ENCODE peak calls at places on chromosomes 3 and 15, in eight cellular contexts. E is Daoy; Z is HTR-8/SVneo; L is activated T-helper 1 cell treated with anti-CD3 and anti-CD28 coated beads, Interleukin-12 subunit alpha, Interleukin-12 subunit beta, Interleukin-2, Interleukin-4 antibody, amounts not matched to agents 30 ng/mL and 10 ng/mL and 1 ng/mL, durations not matched to agents 14 hours and 24 hours and 36 hours; C is stimulated activated CD8-positive, alpha-beta memory T cell treated with anti-CD3 and anti-CD28 coated beads, Interleukin-4, amount 100 ng/mL, for 24 hours; B is kidney epithelial cell; Q is BJ; P is sciatic nerve. I is an unnamed sample.

GRCh38 chr3:138463724-138464489 is 29.5 kb downstream of the ESYT3 start:
- DNase-seq in Z (no peak), Q (no peak), L (no peak), B (no peak), E (no peak), P (no peak), C (no peak), I (no peak)

GRCh38 chr3:53803816-53804545 is 42.2 kb downstream of the CHDH start:
- DNase-seq in Z (no peak), L (no peak), B (no peak), C (no peak), P (peak; percentile 42), E (no peak), Q (no peak), I (no peak)

GRCh38 chr15:51302480-51302879 is 35.9 kb downstream of the CYP19A1 start:
- DNase-seq in L (no peak), Q (no peak), Z (no peak), C (no peak), B (no peak), P (no peak), E (no peak), I (no peak)

GRCh38 chr3:165459111-165459510 is 262.9 kb upstream of the SLITRK3 start:
- DNase-seq in C (no peak), Q (no peak), L (no peak), P (no peak), B (no peak), Z (no peak), E (no peak), I (no peak)

GRCh38 chr3:76131396-76132153 is 346.2 kb upstream of the ZNF717 start:
- DNase-seq in Q (no peak), B (no peak), L (no peak), P (no peak), E (no peak), Z (peak; percentile 48), C (no peak), I (no peak)

GRCh38 chr3:61250784-61251173 is 473 bp downstream of the FHIT start:
- DNase-seq in C (no peak), P (peak; percentile 70), E (peak; percentile 15), B (no peak), L (no peak), Z (no peak), Q (no peak), I (no peak)

GRCh38 chr15:39589193-39589814 is 8.4 kb downstream of the THBS1 start:
- DNase-seq in Z (no peak), E (no peak), Q (no peak), C (no peak), L (no peak), P (no peak), B (no peak), I (no peak)

GRCh38 chr3:61864886-61865285 is 303.5 kb downstream of the PTPRG start:
- DNase-seq in Q (no peak), B (peak; percentile 18), E (no peak), C (no peak), L (no peak), Z (no peak), P (no peak), I (no peak)

GRCh38 chr3:50238549-50239026 is 2.6 kb downstream of the GNAI2 start:
- DNase-seq in B (no peak), Z (no peak), C (no peak), L (no peak), Q (no peak), P (peak; percentile 87), E (peak; percentile 46), I (no peak)

GRCh38 chr3:155425351-155425750 is 131.9 kb upstream of the STRIT1 start:
- DNase-seq in L (no peak), B (no peak), Q (no peak), P (no peak), C (no peak), E (no peak), Z (no peak), I (no peak)

GRCh38 chr3:99023590-99024192 is 122.2 kb upstream of the DCBLD2 start:
- DNase-seq in P (no peak), B (no peak), Z (peak; percentile 38), L (no peak), Q (peak; percentile 4), C (no peak), E (peak; percentile 21), I (no peak)

GRCh38 chr15:70465812-70466211 is 297.5 kb downstream of the UACA start:
- DNase-seq in E (no peak), Q (no peak), B (no peak), C (no peak), Z (no peak), L (no peak), P (no peak), I (no peak)

GRCh38 chr3:94101860-94102259 is 39.0 kb downstream of the NSUN3 start:
- DNase-seq in P (no peak), L (no peak), Z (peak; percentile 2), Q (no peak), E (no peak), C (no peak), B (no peak), I (no peak)

GRCh38 chr3:122003596-122003995 is 18.5 kb downstream of the ILDR1 start:
- DNase-seq in Z (no peak), L (no peak), Q (no peak), P (no peak), C (no peak), B (no peak), E (no peak), I (no peak)

GRCh38 chr3:42473083-42473932 is 29.1 kb upstream of the VIPR1 start:
- DNase-seq in L (no peak), Q (no peak), C (no peak), B (no peak), P (no peak), E (peak; percentile 82), Z (no peak), I (no peak)

GRCh38 chr3:129461022-129461421 is 21.0 kb downstream of the IFT122 start:
- DNase-seq in B (no peak), C (no peak), Z (no peak), P (no peak), L (no peak), Q (peak; percentile 28), E (peak; percentile 23), I (no peak)

GRCh38 chr3:179046497-179047353 is 24.9 kb downstream of the ZMAT3 start:
- DNase-seq in Q (no peak), E (peak; percentile 30), Z (no peak), L (no peak), C (no peak), B (no peak), P (no peak), I (no peak)

GRCh38 chr3:137035631-137036030 is 77.8 kb downstream of the IL20RB start:
- DNase-seq in E (peak; percentile 35), C (no peak), B (no peak), Q (no peak), P (no peak), L (no peak), Z (no peak), I (no peak)

GRCh38 chr15:98896802-98897732 is 110.5 kb downstream of the PGPEP1L start:
- DNase-seq in L (no peak), B (peak; percentile 99), Z (peak; percentile 80), Q (peak; percentile 100), C (no peak), E (peak; percentile 96), P (no peak), I (no peak)

GRCh38 chr3:157713101-157713500 is 209.9 kb upstream of the VEPH1 start:
- DNase-seq in Z (no peak), E (no peak), C (no peak), L (no peak), B (no peak), Q (no peak), P (no peak), I (no peak)

GRCh38 chr15:48060396-48060795 is 60.4 kb upstream of the SLC24A5 start:
- DNase-seq in B (no peak), Z (no peak), E (no peak), P (no peak), Q (no peak), L (no peak), C (no peak), I (no peak)

GRCh38 chr3:194156095-194156494 is 20.1 kb downstream of the HES1 start:
- DNase-seq in Z (no peak), C (no peak), P (no peak), B (no peak), Q (no peak), L (no peak), E (no peak), I (no peak)

GRCh38 chr3:48047841-48048456 is 31.7 kb upstream of the MAP4 start:
- DNase-seq in B (no peak), C (no peak), L (no peak), E (peak; percentile 15), Q (no peak), Z (no peak), P (no peak), I (no peak)

GRCh38 chr3:174873832-174874231 is 14.7 kb downstream of the NAALADL2 start:
- DNase-seq in Q (no peak), L (no peak), P (no peak), Z (no peak), B (no peak), E (no peak), C (no peak), I (no peak)

GRCh38 chr15:74954515-74954914 is 2.1 kb downstream of the RPP25 start:
- DNase-seq in P (no peak), Z (no peak), E (peak; percentile 70), C (no peak), Q (no peak), L (no peak), B (no peak), I (no peak)

GRCh38 chr3:172099495-172099808 is 60.1 kb downstream of the FNDC3B start:
- DNase-seq in Q (no peak), B (no peak), L (no peak), C (no peak), Z (no peak), P (no peak), E (no peak), I (no peak)

GRCh38 chr15:57320543-57321220 is 55.6 kb upstream of the CGNL1 start:
- DNase-seq in L (no peak), C (no peak), P (no peak), Q (no peak), E (no peak), B (peak; percentile 34), Z (no peak), I (no peak)

GRCh38 chr3:116443096-116443793 is 2.0 kb downstream of the LSAMP start:
- DNase-seq in C (no peak), Z (no peak), L (no peak), P (no peak), B (no peak), Q (no peak), E (peak; percentile 29), I (no peak)